ENCODE peak calls at places on chromosomes 5 and 9, in six cellular contexts. P is breast epithelium, S is transverse colon, B is heart left ventricle, Y is adrenal gland, Q is tibial nerve. J is an unnamed sample.

GRCh38 chr5:141747152-141747640 is 65.2 kb upstream of the ARAP3 start:
- DNase-seq in Y (peak; percentile 81), S (peak; percentile 51), Q (peak; percentile 22), B (peak; percentile 84), P (peak; percentile 47), J (peak; percentile 71)

GRCh38 chr5:127550652-127551409 is 33.4 kb downstream of the PRRC1 start:
- DNase-seq in Q (no peak), S (no peak), P (no peak), Y (no peak), B (no peak), J (no peak)

GRCh38 chr9:92140074-92140753 is 25.0 kb upstream of the SPTLC1 start:
- DNase-seq in S (peak; percentile 78), Q (peak; percentile 73), Y (peak; percentile 81), B (peak; percentile 74), P (peak; percentile 60), J (peak; percentile 81)

GRCh38 chr9:123339666-123340414 is 16.2 kb upstream of the CRB2 start:
- DNase-seq in Q (no peak), S (peak; percentile 47), Y (no peak), B (peak; percentile 62), P (no peak), J (no peak)

GRCh38 chr9:20621553-20622329 is 558 bp downstream of the MLLT3 start:
- DNase-seq in P (peak; percentile 44), Q (peak; percentile 67), Y (peak; percentile 78), S (peak; percentile 79), B (peak; percentile 81), J (peak; percentile 68)

GRCh38 chr9:78038620-78039300 is 7.1 kb upstream of the GNAQ start:
- DNase-seq in S (peak; percentile 26), Y (no peak), B (no peak), Q (no peak), P (no peak), J (no peak)

GRCh38 chr5:174311531-174312269 is 266.2 kb downstream of the NSG2 start:
- DNase-seq in S (peak; percentile 64), B (peak; percentile 60), Q (peak; percentile 37), Y (peak; percentile 74), P (peak; percentile 33), J (peak; percentile 79)

GRCh38 chr9:12838546-12838945 is 63.7 kb downstream of the LURAP1L start:
- DNase-seq in P (no peak), Y (no peak), B (no peak), Q (no peak), S (no peak), J (no peak)

GRCh38 chr5:154521756-154522155 is 43.7 kb upstream of the HAND1 start:
- DNase-seq in Y (no peak), Q (no peak), S (no peak), P (no peak), B (no peak), J (no peak)

GRCh38 chr5:68946728-68947127 is 147.1 kb upstream of the SLC30A5 start:
- DNase-seq in Y (no peak), Q (no peak), P (no peak), B (no peak), S (no peak), J (no peak)

GRCh38 chr5:68949711-68950110 is 144.1 kb upstream of the SLC30A5 start:
- DNase-seq in Q (no peak), S (no peak), B (no peak), P (no peak), Y (no peak), J (no peak)

GRCh38 chr5:68949256-68949655 is 144.6 kb upstream of the SLC30A5 start:
- DNase-seq in S (no peak), P (no peak), Q (no peak), Y (no peak), B (no peak), J (no peak)

GRCh38 chr5:68953151-68953884 is 140.5 kb upstream of the SLC30A5 start:
- DNase-seq in Q (no peak), S (no peak), P (no peak), Y (no peak), B (no peak), J (no peak)

DNA sequence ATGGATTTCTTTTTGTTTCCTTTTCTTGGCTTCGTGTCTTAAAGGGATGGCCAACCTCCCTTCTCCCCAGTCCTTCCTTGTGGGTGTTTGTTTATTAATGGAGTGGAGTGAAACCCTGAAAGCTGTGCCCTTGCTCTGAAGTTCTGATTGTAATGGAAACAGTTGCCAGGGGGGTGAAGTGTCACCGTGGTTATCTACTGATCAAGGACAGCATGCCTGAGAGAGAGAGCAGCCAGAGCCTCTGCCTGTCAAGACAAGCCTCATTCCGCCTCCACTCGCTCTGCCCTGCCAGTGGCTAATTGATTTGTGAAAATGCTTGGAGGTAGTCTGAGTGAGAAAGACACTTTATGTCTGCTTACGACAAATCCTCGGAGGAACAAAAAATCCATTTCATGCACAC is 143.7 kb upstream of the SLC30A5 start:
- DNase-seq in Y (peak; percentile 44), Q (no peak), P (peak; percentile 84), S (no peak), B (no peak), J (no peak)
- H3K27ac ChIP-seq in Y (peak overlapping the region; percentile 15), Q (no peak overlapping the region), P (peak overlapping the region; percentile 74), S (no peak overlapping the region), B (no peak overlapping the region), J (no peak overlapping the region)

DNA sequence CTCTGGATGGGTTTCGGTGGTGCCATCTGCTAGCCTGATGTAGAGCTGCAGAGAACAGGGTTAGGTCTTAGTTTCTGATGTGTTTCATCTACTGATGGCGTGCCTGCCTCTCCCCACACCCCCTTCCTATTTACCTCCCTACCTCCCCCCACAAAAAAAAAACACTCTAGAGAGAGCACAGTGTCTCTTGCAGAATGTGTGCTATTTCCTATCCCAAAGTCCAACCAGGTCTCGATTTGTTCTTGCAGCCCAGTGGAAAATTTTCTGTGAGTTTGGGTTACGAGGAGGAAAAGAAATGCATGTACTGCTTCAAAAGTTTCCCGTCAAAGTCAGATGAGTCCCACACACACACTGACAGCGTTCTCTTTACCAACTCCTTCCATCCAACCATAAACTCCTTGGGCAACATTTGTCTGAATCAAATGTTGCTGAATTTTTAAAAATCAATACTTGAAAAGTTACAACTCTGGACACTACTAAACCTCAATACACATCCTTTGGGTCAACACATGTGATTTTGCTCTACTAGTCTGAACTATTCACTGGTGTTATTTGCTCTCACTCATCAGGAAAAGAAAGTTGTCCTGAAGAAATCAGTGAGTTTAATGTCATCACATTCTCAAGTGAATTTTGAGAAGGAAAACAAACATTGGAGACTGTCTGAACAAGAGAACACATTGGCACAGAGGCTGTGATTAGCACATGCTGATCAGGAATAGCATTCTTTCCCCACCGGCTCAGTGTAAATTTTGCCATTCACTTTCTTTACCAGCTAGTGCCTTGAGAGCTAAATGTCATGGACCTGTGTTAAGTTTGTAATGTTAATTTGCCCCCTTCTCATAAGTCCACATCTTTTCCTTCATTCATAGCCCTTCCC is 84.1 kb downstream of the MAMDC2 start:
- DNase-seq in Q (no peak), P (no peak), Y (no peak), B (no peak), S (no peak), J (no peak)
- TF ChIP-seq POLR2A in Q (no peak), P (no peak), Y (no peak), B (no peak), S (no peak), J (no peak)

GRCh38 chr5:74338101-74338388 is 302.5 kb downstream of the ENC1 start:
- DNase-seq in B (no peak), Q (no peak), Y (no peak), P (no peak), S (no peak), J (no peak)

GRCh38 chr5:74337252-74338100 is 303.1 kb downstream of the ENC1 start:
- DNase-seq in S (no peak), B (no peak), Y (no peak), P (no peak), Q (no peak), J (no peak)

GRCh38 chr5:74334034-74334433 is 306.5 kb downstream of the ENC1 start:
- DNase-seq in S (no peak), P (no peak), Y (no peak), Q (no peak), B (no peak), J (no peak)

GRCh38 chr5:74334434-74335364 is 305.8 kb downstream of the ENC1 start:
- DNase-seq in Q (no peak), Y (no peak), P (no peak), S (no peak), B (no peak), J (no peak)

GRCh38 chr5:74336286-74336685 is 304.2 kb downstream of the ENC1 start:
- DNase-seq in B (no peak), Q (no peak), Y (no peak), P (no peak), S (no peak), J (no peak)
- TF ChIP-seq CTCF in B (no peak), Q (no peak), Y (no peak), P (no peak), S (no peak), J (no peak)

GRCh38 chr5:55570026-55570425 is 35.3 kb upstream of the PLPP1 start:
- DNase-seq in S (no peak), P (peak; percentile 41), B (no peak), Q (no peak), Y (no peak), J (no peak)

GRCh38 chr5:55575815-55576583 is 41.2 kb upstream of the PLPP1 start:
- DNase-seq in Y (no peak), S (no peak), B (no peak), Q (no peak), P (no peak), J (no peak)

GRCh38 chr5:55569513-55569865 is 34.7 kb upstream of the PLPP1 start:
- DNase-seq in P (no peak), Y (no peak), S (no peak), Q (no peak), B (no peak), J (no peak)

GRCh38 chr5:55572011-55572410 is 37.2 kb upstream of the PLPP1 start:
- DNase-seq in Q (no peak), B (no peak), Y (no peak), S (no peak), P (no peak), J (no peak)

DNA sequence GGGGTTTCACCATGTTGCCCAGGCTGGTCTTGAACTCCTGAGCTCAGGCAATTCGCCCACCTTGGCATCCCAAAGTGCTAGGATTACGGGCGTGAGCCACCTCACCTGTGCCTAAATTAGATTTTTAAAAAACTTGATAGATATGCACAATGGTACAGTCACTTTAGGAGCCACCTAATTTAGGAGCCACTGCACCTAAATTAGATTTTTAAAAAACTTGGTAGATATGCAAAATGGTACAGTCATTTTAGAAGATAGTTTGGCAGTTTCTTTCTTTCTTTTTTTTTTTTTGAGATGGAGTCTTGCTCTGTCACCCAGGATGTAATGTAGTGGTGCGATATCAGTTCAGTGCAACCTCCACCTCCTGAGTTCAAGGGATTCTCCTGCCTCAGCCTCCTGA is 37.8 kb upstream of the PLPP1 start:
- DNase-seq in S (no peak), B (no peak), Y (no peak), P (no peak), Q (no peak), J (no peak)
- H3K27ac ChIP-seq in S (no peak overlapping the region), B (no peak overlapping the region), Y (no peak overlapping the region), P (no peak overlapping the region), Q (no peak overlapping the region), J (no peak overlapping the region)